ENCODE peak calls at places on chromosomes 12 and 14, in seven cellular contexts. One of them, this sample, is unnamed.
A peak's percentile ranks its signal among the peaks of the same experiment; 100 is the strongest.

GRCh38 chr14:32428149-32428548 is 99.1 kb downstream of the AKAP6 start:
- DNase-seq in foreskin keratinocyte: no peak
- DNase-seq in NCI-H1105 treated with DMSO at 0.1 percent for 48 hours: no peak
- DNase-seq in naive thymus-derived CD4-positive, alpha-beta T cell: no peak
- DNase-seq in fibroblast of pulmonary artery: no peak
- DNase-seq in dermis blood vessel endothelial cell: no peak
- DNase-seq in brain microvascular endothelial cell: no peak
- DNase-seq in this sample: no peak

GRCh38 chr12:92425152-92425551 is 277.6 kb upstream of the PLEKHG7 start:
- DNase-seq in foreskin keratinocyte: no peak
- DNase-seq in NCI-H1105 treated with DMSO at 0.1 percent for 48 hours: no peak
- DNase-seq in naive thymus-derived CD4-positive, alpha-beta T cell: no peak
- DNase-seq in fibroblast of pulmonary artery: no peak
- DNase-seq in dermis blood vessel endothelial cell: no peak
- DNase-seq in brain microvascular endothelial cell: no peak
- DNase-seq in this sample: no peak

GRCh38 chr12:6205144-6205539 is 4.9 kb downstream of the CD9 start:
- DNase-seq in foreskin keratinocyte: no peak
- DNase-seq in NCI-H1105 treated with DMSO at 0.1 percent for 48 hours: no peak
- DNase-seq in naive thymus-derived CD4-positive, alpha-beta T cell: no peak
- DNase-seq in fibroblast of pulmonary artery: peak; percentile 57
- DNase-seq in dermis blood vessel endothelial cell: peak; percentile 81
- DNase-seq in brain microvascular endothelial cell: no peak
- DNase-seq in this sample: no peak

GRCh38 chr12:75750950-75751349 is 239.5 kb upstream of the KRR1 start:
- DNase-seq in foreskin keratinocyte: no peak
- DNase-seq in NCI-H1105 treated with DMSO at 0.1 percent for 48 hours: no peak
- DNase-seq in naive thymus-derived CD4-positive, alpha-beta T cell: no peak
- DNase-seq in fibroblast of pulmonary artery: peak; percentile 75
- DNase-seq in dermis blood vessel endothelial cell: no peak
- DNase-seq in brain microvascular endothelial cell: peak; percentile 66
- DNase-seq in this sample: no peak

GRCh38 chr12:59626382-59626781 is 30.6 kb downstream of the SLC16A7 start:
- DNase-seq in foreskin keratinocyte: peak; percentile 61
- DNase-seq in NCI-H1105 treated with DMSO at 0.1 percent for 48 hours: no peak
- DNase-seq in naive thymus-derived CD4-positive, alpha-beta T cell: no peak
- DNase-seq in fibroblast of pulmonary artery: no peak
- DNase-seq in dermis blood vessel endothelial cell: no peak
- DNase-seq in brain microvascular endothelial cell: no peak
- DNase-seq in this sample: no peak

GRCh38 chr12:28026701-28027100 is 54.2 kb upstream of the PTHLH start:
- DNase-seq in foreskin keratinocyte: peak; percentile 70
- DNase-seq in NCI-H1105 treated with DMSO at 0.1 percent for 48 hours: no peak
- DNase-seq in naive thymus-derived CD4-positive, alpha-beta T cell: no peak
- DNase-seq in fibroblast of pulmonary artery: no peak
- DNase-seq in dermis blood vessel endothelial cell: no peak
- DNase-seq in brain microvascular endothelial cell: no peak
- DNase-seq in this sample: no peak

GRCh38 chr12:56839489-56840442 is 76.6 kb downstream of the HSD17B6 start:
- DNase-seq in foreskin keratinocyte: no peak
- DNase-seq in NCI-H1105 treated with DMSO at 0.1 percent for 48 hours: peak; percentile 10
- DNase-seq in naive thymus-derived CD4-positive, alpha-beta T cell: peak; percentile 12
- DNase-seq in fibroblast of pulmonary artery: peak; percentile 55
- DNase-seq in dermis blood vessel endothelial cell: peak; percentile 58
- DNase-seq in brain microvascular endothelial cell: no peak
- DNase-seq in this sample: peak; percentile 9

GRCh38 chr12:120980800-120981368 is 2.5 kb downstream of the HNF1A start:
- DNase-seq in foreskin keratinocyte: no peak
- DNase-seq in NCI-H1105 treated with DMSO at 0.1 percent for 48 hours: no peak
- DNase-seq in naive thymus-derived CD4-positive, alpha-beta T cell: no peak
- DNase-seq in fibroblast of pulmonary artery: no peak
- DNase-seq in dermis blood vessel endothelial cell: no peak
- DNase-seq in brain microvascular endothelial cell: no peak
- DNase-seq in this sample: no peak

GRCh38 chr12:52415870-52416750 is 10.0 kb upstream of the KRT82 start:
- DNase-seq in foreskin keratinocyte: peak; percentile 97
- DNase-seq in NCI-H1105 treated with DMSO at 0.1 percent for 48 hours: no peak
- DNase-seq in naive thymus-derived CD4-positive, alpha-beta T cell: no peak
- DNase-seq in fibroblast of pulmonary artery: peak; percentile 98
- DNase-seq in dermis blood vessel endothelial cell: peak; percentile 5
- DNase-seq in brain microvascular endothelial cell: peak; percentile 74
- DNase-seq in this sample: no peak

GRCh38 chr14:37545174-37545573 is 49.9 kb downstream of the FOXA1 start:
- DNase-seq in foreskin keratinocyte: no peak
- DNase-seq in NCI-H1105 treated with DMSO at 0.1 percent for 48 hours: no peak
- DNase-seq in naive thymus-derived CD4-positive, alpha-beta T cell: no peak
- DNase-seq in fibroblast of pulmonary artery: no peak
- DNase-seq in dermis blood vessel endothelial cell: no peak
- DNase-seq in brain microvascular endothelial cell: no peak
- DNase-seq in this sample: no peak

GRCh38 chr14:54627325-54627717 is 60.4 kb downstream of the SAMD4A start:
- DNase-seq in foreskin keratinocyte: no peak
- DNase-seq in NCI-H1105 treated with DMSO at 0.1 percent for 48 hours: no peak
- DNase-seq in naive thymus-derived CD4-positive, alpha-beta T cell: no peak
- DNase-seq in fibroblast of pulmonary artery: no peak
- DNase-seq in dermis blood vessel endothelial cell: peak; percentile 65
- DNase-seq in brain microvascular endothelial cell: peak; percentile 18
- DNase-seq in this sample: no peak

GRCh38 chr12:66823857-66824570 is 145.1 kb upstream of the GRIP1 start:
- DNase-seq in foreskin keratinocyte: peak; percentile 89
- DNase-seq in NCI-H1105 treated with DMSO at 0.1 percent for 48 hours: no peak
- DNase-seq in naive thymus-derived CD4-positive, alpha-beta T cell: no peak
- DNase-seq in fibroblast of pulmonary artery: no peak
- DNase-seq in dermis blood vessel endothelial cell: no peak
- DNase-seq in brain microvascular endothelial cell: no peak
- DNase-seq in this sample: peak; percentile 61

GRCh38 chr12:45966486-45966885 is 23.9 kb downstream of the SCAF11 start:
- DNase-seq in foreskin keratinocyte: no peak
- DNase-seq in NCI-H1105 treated with DMSO at 0.1 percent for 48 hours: no peak
- DNase-seq in naive thymus-derived CD4-positive, alpha-beta T cell: no peak
- DNase-seq in fibroblast of pulmonary artery: peak; percentile 83
- DNase-seq in dermis blood vessel endothelial cell: peak; percentile 59
- DNase-seq in brain microvascular endothelial cell: peak; percentile 73
- DNase-seq in this sample: no peak

GRCh38 chr14:90281766-90282165 is 25.4 kb downstream of the PSMC1 start:
- DNase-seq in foreskin keratinocyte: no peak
- DNase-seq in NCI-H1105 treated with DMSO at 0.1 percent for 48 hours: no peak
- DNase-seq in naive thymus-derived CD4-positive, alpha-beta T cell: no peak
- DNase-seq in fibroblast of pulmonary artery: no peak
- DNase-seq in dermis blood vessel endothelial cell: no peak
- DNase-seq in brain microvascular endothelial cell: no peak
- DNase-seq in this sample: no peak

GRCh38 chr12:46983959-46984833 is 95.2 kb upstream of the PCED1B start:
- DNase-seq in foreskin keratinocyte: peak; percentile 40
- DNase-seq in NCI-H1105 treated with DMSO at 0.1 percent for 48 hours: peak; percentile 66
- DNase-seq in naive thymus-derived CD4-positive, alpha-beta T cell: peak; percentile 30
- DNase-seq in fibroblast of pulmonary artery: peak; percentile 78
- DNase-seq in dermis blood vessel endothelial cell: peak; percentile 76
- DNase-seq in brain microvascular endothelial cell: peak; percentile 63
- DNase-seq in this sample: peak; percentile 1

GRCh38 chr14:50088731-50089130 is 27.6 kb downstream of the VCPKMT start:
- DNase-seq in foreskin keratinocyte: no peak
- DNase-seq in NCI-H1105 treated with DMSO at 0.1 percent for 48 hours: no peak
- DNase-seq in naive thymus-derived CD4-positive, alpha-beta T cell: no peak
- DNase-seq in fibroblast of pulmonary artery: no peak
- DNase-seq in dermis blood vessel endothelial cell: no peak
- DNase-seq in brain microvascular endothelial cell: no peak
- DNase-seq in this sample: no peak

GRCh38 chr14:101496779-101497420 is 64.4 kb upstream of the DIO3 start:
- DNase-seq in foreskin keratinocyte: no peak
- DNase-seq in NCI-H1105 treated with DMSO at 0.1 percent for 48 hours: no peak
- DNase-seq in naive thymus-derived CD4-positive, alpha-beta T cell: no peak
- DNase-seq in fibroblast of pulmonary artery: no peak
- DNase-seq in dermis blood vessel endothelial cell: no peak
- DNase-seq in brain microvascular endothelial cell: no peak
- DNase-seq in this sample: no peak

GRCh38 chr12:119676573-119676972 is 8.6 kb downstream of the PRKAB1 start:
- DNase-seq in foreskin keratinocyte: no peak
- DNase-seq in NCI-H1105 treated with DMSO at 0.1 percent for 48 hours: no peak
- DNase-seq in naive thymus-derived CD4-positive, alpha-beta T cell: no peak
- DNase-seq in fibroblast of pulmonary artery: no peak
- DNase-seq in dermis blood vessel endothelial cell: no peak
- DNase-seq in brain microvascular endothelial cell: no peak
- DNase-seq in this sample: no peak

GRCh38 chr14:30333934-30334333 is 225.0 kb upstream of the G2E3 start:
- DNase-seq in foreskin keratinocyte: no peak
- DNase-seq in NCI-H1105 treated with DMSO at 0.1 percent for 48 hours: no peak
- DNase-seq in naive thymus-derived CD4-positive, alpha-beta T cell: no peak
- DNase-seq in fibroblast of pulmonary artery: no peak
- DNase-seq in dermis blood vessel endothelial cell: peak; percentile 2
- DNase-seq in brain microvascular endothelial cell: no peak
- DNase-seq in this sample: no peak

GRCh38 chr12:67366530-67367196 is 97.5 kb downstream of the CAND1 start:
- DNase-seq in foreskin keratinocyte: no peak
- DNase-seq in NCI-H1105 treated with DMSO at 0.1 percent for 48 hours: no peak
- DNase-seq in naive thymus-derived CD4-positive, alpha-beta T cell: no peak
- DNase-seq in fibroblast of pulmonary artery: peak; percentile 53
- DNase-seq in dermis blood vessel endothelial cell: no peak
- DNase-seq in brain microvascular endothelial cell: peak; percentile 56
- DNase-seq in this sample: no peak

GRCh38 chr12:128729628-128730121 is 94.1 kb downstream of the SLC15A4 start:
- DNase-seq in foreskin keratinocyte: no peak
- DNase-seq in NCI-H1105 treated with DMSO at 0.1 percent for 48 hours: no peak
- DNase-seq in naive thymus-derived CD4-positive, alpha-beta T cell: no peak
- DNase-seq in fibroblast of pulmonary artery: no peak
- DNase-seq in dermis blood vessel endothelial cell: no peak
- DNase-seq in brain microvascular endothelial cell: no peak
- DNase-seq in this sample: no peak

GRCh38 chr12:90510948-90511347 is 444.0 kb downstream of the CCER1 start:
- DNase-seq in foreskin keratinocyte: peak; percentile 35
- DNase-seq in NCI-H1105 treated with DMSO at 0.1 percent for 48 hours: no peak
- DNase-seq in naive thymus-derived CD4-positive, alpha-beta T cell: no peak
- DNase-seq in fibroblast of pulmonary artery: peak; percentile 30
- DNase-seq in dermis blood vessel endothelial cell: no peak
- DNase-seq in brain microvascular endothelial cell: peak; percentile 5
- DNase-seq in this sample: no peak

GRCh38 chr14:88130057-88130432 is 125.1 kb downstream of the GPR65 start:
- DNase-seq in foreskin keratinocyte: no peak
- DNase-seq in NCI-H1105 treated with DMSO at 0.1 percent for 48 hours: no peak
- DNase-seq in naive thymus-derived CD4-positive, alpha-beta T cell: no peak
- DNase-seq in fibroblast of pulmonary artery: no peak
- DNase-seq in dermis blood vessel endothelial cell: no peak
- DNase-seq in brain microvascular endothelial cell: no peak
- DNase-seq in this sample: no peak

GRCh38 chr12:64385468-64385867 is 5.1 kb downstream of the C12orf56 start:
- DNase-seq in foreskin keratinocyte: no peak
- DNase-seq in NCI-H1105 treated with DMSO at 0.1 percent for 48 hours: no peak
- DNase-seq in naive thymus-derived CD4-positive, alpha-beta T cell: no peak
- DNase-seq in fibroblast of pulmonary artery: no peak
- DNase-seq in dermis blood vessel endothelial cell: no peak
- DNase-seq in brain microvascular endothelial cell: peak; percentile 13
- DNase-seq in this sample: no peak

GRCh38 chr12:55874465-55874864 is 31.7 kb upstream of the MMP19 start:
- DNase-seq in foreskin keratinocyte: no peak
- DNase-seq in NCI-H1105 treated with DMSO at 0.1 percent for 48 hours: no peak
- DNase-seq in naive thymus-derived CD4-positive, alpha-beta T cell: no peak
- DNase-seq in fibroblast of pulmonary artery: no peak
- DNase-seq in dermis blood vessel endothelial cell: no peak
- DNase-seq in brain microvascular endothelial cell: no peak
- DNase-seq in this sample: no peak

GRCh38 chr14:42214981-42215491 is 608.4 kb downstream of the LRFN5 start:
- DNase-seq in foreskin keratinocyte: peak; percentile 97
- DNase-seq in NCI-H1105 treated with DMSO at 0.1 percent for 48 hours: no peak
- DNase-seq in naive thymus-derived CD4-positive, alpha-beta T cell: no peak
- DNase-seq in fibroblast of pulmonary artery: peak; percentile 72
- DNase-seq in dermis blood vessel endothelial cell: peak; percentile 2
- DNase-seq in brain microvascular endothelial cell: peak; percentile 77
- DNase-seq in this sample: no peak

GRCh38 chr12:104859144-104859543 is 98.9 kb downstream of the SLC41A2 start:
- DNase-seq in foreskin keratinocyte: no peak
- DNase-seq in NCI-H1105 treated with DMSO at 0.1 percent for 48 hours: no peak
- DNase-seq in naive thymus-derived CD4-positive, alpha-beta T cell: no peak
- DNase-seq in fibroblast of pulmonary artery: no peak
- DNase-seq in dermis blood vessel endothelial cell: no peak
- DNase-seq in brain microvascular endothelial cell: no peak
- DNase-seq in this sample: no peak

GRCh38 chr12:70648191-70648590 is 11.0 kb upstream of the PTPRB start:
- DNase-seq in foreskin keratinocyte: no peak
- DNase-seq in NCI-H1105 treated with DMSO at 0.1 percent for 48 hours: no peak
- DNase-seq in naive thymus-derived CD4-positive, alpha-beta T cell: no peak
- DNase-seq in fibroblast of pulmonary artery: peak; percentile 52
- DNase-seq in dermis blood vessel endothelial cell: peak; percentile 44
- DNase-seq in brain microvascular endothelial cell: no peak
- DNase-seq in this sample: no peak

GRCh38 chr12:100163416-100164152 is 20.9 kb upstream of the BLTP3B start:
- DNase-seq in foreskin keratinocyte: peak; percentile 21
- DNase-seq in NCI-H1105 treated with DMSO at 0.1 percent for 48 hours: peak; percentile 94
- DNase-seq in naive thymus-derived CD4-positive, alpha-beta T cell: peak; percentile 60
- DNase-seq in fibroblast of pulmonary artery: peak; percentile 51
- DNase-seq in dermis blood vessel endothelial cell: peak; percentile 66
- DNase-seq in brain microvascular endothelial cell: peak; percentile 9
- DNase-seq in this sample: peak; percentile 91

GRCh38 chr14:63361790-63362189 is 43.1 kb upstream of the GPHB5 start:
- DNase-seq in foreskin keratinocyte: no peak
- DNase-seq in NCI-H1105 treated with DMSO at 0.1 percent for 48 hours: no peak
- DNase-seq in naive thymus-derived CD4-positive, alpha-beta T cell: no peak
- DNase-seq in fibroblast of pulmonary artery: no peak
- DNase-seq in dermis blood vessel endothelial cell: no peak
- DNase-seq in brain microvascular endothelial cell: no peak
- DNase-seq in this sample: peak; percentile 13

GRCh38 chr12:68539615-68539952 is 71.1 kb upstream of the RAP1B start:
- DNase-seq in foreskin keratinocyte: no peak
- DNase-seq in NCI-H1105 treated with DMSO at 0.1 percent for 48 hours: no peak
- DNase-seq in naive thymus-derived CD4-positive, alpha-beta T cell: no peak
- DNase-seq in fibroblast of pulmonary artery: no peak
- DNase-seq in dermis blood vessel endothelial cell: no peak
- DNase-seq in brain microvascular endothelial cell: no peak
- DNase-seq in this sample: no peak

GRCh38 chr12:128265566-128265965 is 1.4 kb upstream of the TMEM132C start:
- DNase-seq in foreskin keratinocyte: no peak
- DNase-seq in NCI-H1105 treated with DMSO at 0.1 percent for 48 hours: no peak
- DNase-seq in naive thymus-derived CD4-positive, alpha-beta T cell: no peak
- DNase-seq in fibroblast of pulmonary artery: no peak
- DNase-seq in dermis blood vessel endothelial cell: no peak
- DNase-seq in brain microvascular endothelial cell: no peak
- DNase-seq in this sample: no peak

GRCh38 chr14:24325131-24325530 is 9.7 kb downstream of the ADCY4 start:
- DNase-seq in foreskin keratinocyte: no peak
- DNase-seq in NCI-H1105 treated with DMSO at 0.1 percent for 48 hours: no peak
- DNase-seq in naive thymus-derived CD4-positive, alpha-beta T cell: no peak
- DNase-seq in fibroblast of pulmonary artery: no peak
- DNase-seq in dermis blood vessel endothelial cell: no peak
- DNase-seq in brain microvascular endothelial cell: no peak
- DNase-seq in this sample: no peak

GRCh38 chr12:109542876-109543275 is 30.4 kb downstream of the MMAB start:
- DNase-seq in foreskin keratinocyte: no peak
- DNase-seq in NCI-H1105 treated with DMSO at 0.1 percent for 48 hours: no peak
- DNase-seq in naive thymus-derived CD4-positive, alpha-beta T cell: no peak
- DNase-seq in fibroblast of pulmonary artery: no peak
- DNase-seq in dermis blood vessel endothelial cell: no peak
- DNase-seq in brain microvascular endothelial cell: no peak
- DNase-seq in this sample: no peak

GRCh38 chr12:24902521-24903304 is 46.2 kb downstream of the BCAT1 start:
- DNase-seq in foreskin keratinocyte: peak; percentile 19
- DNase-seq in NCI-H1105 treated with DMSO at 0.1 percent for 48 hours: no peak
- DNase-seq in naive thymus-derived CD4-positive, alpha-beta T cell: no peak
- DNase-seq in fibroblast of pulmonary artery: no peak
- DNase-seq in dermis blood vessel endothelial cell: peak; percentile 56
- DNase-seq in brain microvascular endothelial cell: no peak
- DNase-seq in this sample: no peak

This sample was measured in NCI-H345.